ENCODE peak calls at places on chromosomes 3 and 15, in five cellular contexts. B, X, Q, H and I are unnamed samples.

GRCh38 chr3:83928391-83928790 is 1030.4 kb upstream of the CADM2 start:
- DNase-seq in H (no peak), Q (no peak), B (peak), X (no peak), I (no peak)

GRCh38 chr15:83178387-83178786 is 29.2 kb downstream of the HDGFL3 start:
- DNase-seq in X (no peak), H (no peak), Q (no peak), B (no peak), I (no peak)

GRCh38 chr3:46076606-46077005 is 49.3 kb upstream of the XCR1 start:
- DNase-seq in Q (no peak), B (peak), H (no peak), X (no peak), I (no peak)

GRCh38 chr3:115019900-115020299 is 127.2 kb downstream of the ZBTB20 start:
- DNase-seq in B (no peak), H (no peak), Q (no peak), X (no peak), I (no peak)

GRCh38 chr3:119976214-119976613 is 118.0 kb downstream of the GSK3B start:
- DNase-seq in B (no peak), Q (no peak), H (no peak), X (no peak), I (no peak)

GRCh38 chr3:185215873-185216586 is 37.8 kb downstream of the EHHADH start:
- DNase-seq in Q (no peak), B (peak), X (no peak), H (no peak), I (no peak)

GRCh38 chr3:124833710-124834332 is 53.3 kb downstream of the ITGB5 start:
- DNase-seq in H (no peak), Q (no peak), X (no peak), B (no peak), I (no peak)

GRCh38 chr3:182925944-182926337 is 54.4 kb downstream of the DCUN1D1 start:
- DNase-seq in Q (no peak), B (no peak), X (no peak), H (no peak), I (no peak)

GRCh38 chr15:76339302-76340197 is 3.0 kb downstream of the ISL2 start:
- DNase-seq in Q (no peak), X (peak), B (no peak), H (no peak), I (no peak)

GRCh38 chr3:187165144-187165543 is 25.8 kb upstream of the RPL39L start:
- DNase-seq in Q (no peak), H (no peak), B (peak), X (no peak), I (peak)

GRCh38 chr3:64031540-64032533 is 8.5 kb upstream of the PSMD6 start:
- DNase-seq in H (no peak), X (no peak), B (no peak), Q (no peak), I (no peak)

GRCh38 chr3:127012091-127012490 is 29.2 kb downstream of the PLXNA1 start:
- DNase-seq in Q (no peak), H (no peak), X (no peak), B (no peak), I (no peak)

GRCh38 chr3:32412887-32413286 is 21.2 kb downstream of the CMTM7 start:
- DNase-seq in B (no peak), X (no peak), H (no peak), Q (no peak), I (no peak)

GRCh38 chr15:57580866-57581265 is 10.8 kb upstream of the MYZAP start:
- DNase-seq in B (no peak), Q (peak), X (peak), H (no peak), I (no peak)

GRCh38 chr3:86814918-86815655 is 175.9 kb downstream of the VGLL3 start:
- DNase-seq in B (peak), X (no peak), Q (no peak), H (no peak), I (peak)

GRCh38 chr3:28824316-28824715 is 456.6 kb upstream of the RBMS3 start:
- DNase-seq in H (no peak), Q (no peak), X (no peak), B (no peak), I (no peak)

GRCh38 chr15:78988361-78988911 is 43.6 kb upstream of the CTSH start:
- DNase-seq in Q (peak), B (peak), X (no peak), H (peak), I (peak)

GRCh38 chr3:123759311-123759710 is 124.8 kb downstream of the MYLK start:
- DNase-seq in Q (no peak), B (no peak), H (peak), X (no peak), I (peak)

GRCh38 chr15:39801641-39802309 is 19.1 kb upstream of the FSIP1 start:
- DNase-seq in X (no peak), Q (peak), B (peak), H (no peak), I (no peak)

GRCh38 chr15:32799904-32800535 is 82.2 kb downstream of the GREM1 start:
- DNase-seq in H (no peak), B (no peak), Q (no peak), X (no peak), I (no peak)

GRCh38 chr3:58537412-58538301 is 667 bp upstream of the ACOX2 start:
- DNase-seq in H (no peak), B (no peak), X (no peak), Q (no peak), I (no peak)

GRCh38 chr3:58532794-58533220 is 4.2 kb downstream of the ACOX2 start:
- DNase-seq in H (no peak), B (peak), X (peak), Q (peak), I (no peak)

GRCh38 chr3:58534592-58535494 is 2.1 kb downstream of the ACOX2 start:
- DNase-seq in B (no peak), X (no peak), Q (no peak), H (no peak), I (no peak)

GRCh38 chr3:58536501-58537411 is at the start of gene ACOX2:
- DNase-seq in H (no peak), Q (peak), B (no peak), X (peak), I (no peak)

DNA sequence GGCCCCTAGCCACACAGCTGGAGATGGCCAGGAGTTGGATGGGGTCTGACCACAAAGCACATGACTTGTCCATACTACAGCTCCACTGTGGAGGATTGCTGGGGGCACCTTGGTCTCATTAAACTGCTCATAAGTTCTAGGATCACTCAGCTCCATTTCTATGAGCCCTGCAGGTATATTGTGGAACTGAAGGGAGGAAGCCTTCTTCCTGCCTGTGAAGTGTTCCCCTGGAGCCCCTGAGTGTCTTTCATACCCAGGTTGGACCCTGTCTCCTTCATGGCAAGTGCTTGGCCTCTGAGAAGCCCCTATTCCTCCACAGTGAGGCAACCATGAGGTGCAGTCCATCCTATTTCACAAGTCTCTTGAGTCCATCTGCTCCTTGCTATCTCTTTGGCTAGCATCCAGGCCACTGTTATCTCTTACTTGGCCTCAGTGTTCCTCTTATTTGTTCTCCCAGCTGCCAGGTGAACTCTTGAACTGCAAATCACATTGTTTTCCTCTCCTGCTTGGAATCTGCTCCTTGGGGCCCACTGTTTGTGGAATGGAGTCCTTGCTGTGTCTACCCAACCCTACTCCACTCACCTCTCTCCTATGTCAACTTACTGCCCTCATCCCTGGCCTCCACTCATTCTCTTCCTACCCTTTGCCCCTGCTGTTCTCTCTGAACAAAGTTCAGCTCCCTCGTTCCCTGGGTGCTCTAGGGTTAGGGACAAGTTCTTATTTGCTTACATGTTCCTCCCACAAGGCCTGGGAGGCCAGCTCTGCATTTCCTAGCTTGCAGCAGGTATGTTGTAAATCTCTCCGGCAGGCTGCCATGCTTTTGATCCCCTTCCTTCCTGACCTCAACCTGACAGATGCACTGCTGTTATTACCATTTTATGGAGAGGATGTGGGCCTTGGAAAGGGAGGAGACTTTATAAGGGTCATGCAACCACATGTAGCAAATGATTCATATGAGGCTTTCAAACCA is 1.2 kb downstream of the ACOX2 start:
- DNase-seq in H (no peak), X (peak), Q (peak), B (peak), I (no peak)
- TF ChIP-seq CTCF in H (no peak), X (no peak), Q (no peak), B (no peak), I (no peak)

GRCh38 chr3:101074518-101074917 is 81.3 kb upstream of the ABI3BP start:
- DNase-seq in X (no peak), Q (no peak), H (no peak), B (peak), I (no peak)
- H3K4me3 ChIP-seq in X (no peak), Q (no peak), H (no peak), B (no peak), I (no peak)

GRCh38 chr15:51726302-51727073 is 11.0 kb downstream of the LYSMD2 start:
- DNase-seq in H (peak), X (no peak), B (peak), Q (no peak), I (peak)
- TF ChIP-seq CTCF in H (peak), X (no peak), B (no peak), Q (no peak), I (no peak)

GRCh38 chr15:67167131-67167530 is 87.3 kb downstream of the AAGAB start:
- DNase-seq in H (no peak), Q (no peak), B (no peak), X (no peak), I (no peak)
- H3K4me3 ChIP-seq in H (no peak), Q (no peak), B (no peak), X (no peak), I (no peak)

GRCh38 chr15:77419050-77419835 is 661 bp downstream of the PEAK1 start:
- DNase-seq in Q (peak), B (peak), H (no peak), X (peak), I (no peak)
- TF ChIP-seq CTCF in Q (no peak), B (no peak), H (peak), X (no peak), I (peak)

GRCh38 chr3:52047295-52047960 is 8.9 kb downstream of the DUSP7 start:
- DNase-seq in X (no peak), Q (peak), B (peak), H (no peak), I (no peak)

GRCh38 chr3:52043750-52044149 is 12.6 kb downstream of the DUSP7 start:
- DNase-seq in B (no peak), Q (no peak), H (no peak), X (no peak), I (no peak)

GRCh38 chr3:52046914-52047239 is 9.5 kb downstream of the DUSP7 start:
- DNase-seq in H (no peak), Q (peak), B (no peak), X (no peak), I (no peak)

GRCh38 chr3:52044869-52045616 is 11.3 kb downstream of the DUSP7 start:
- DNase-seq in H (no peak), B (no peak), Q (no peak), X (no peak), I (no peak)

GRCh38 chr3:52046186-52046913 is 10.0 kb downstream of the DUSP7 start:
- DNase-seq in X (no peak), B (peak), H (peak), Q (no peak), I (peak)
- H3K4me3 ChIP-seq in X (no peak), B (peak), H (no peak), Q (no peak), I (no peak)

DNA sequence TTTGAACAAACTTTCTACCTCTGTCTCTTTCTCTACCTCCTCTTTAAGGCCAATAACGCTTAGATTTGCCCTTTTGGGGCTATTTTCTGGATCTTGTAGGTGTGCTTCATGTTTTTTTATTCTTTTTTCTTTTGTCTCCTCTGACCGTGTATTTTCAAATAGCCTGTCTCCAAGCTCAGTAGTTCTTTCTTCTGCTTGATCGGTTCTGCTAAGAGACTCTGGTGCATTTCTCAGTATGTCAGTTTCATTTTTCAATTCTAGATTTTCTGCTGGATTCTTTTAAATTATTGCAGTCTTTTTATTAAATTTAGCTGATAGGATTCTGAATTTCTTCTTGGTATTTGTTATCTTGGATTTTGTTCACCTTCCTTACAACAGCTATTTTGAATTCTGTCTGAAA is 148.7 kb downstream of the RSRC1 start:
- DNase-seq in H (no peak), Q (no peak), X (no peak), B (no peak), I (no peak)
- TF ChIP-seq CTCF in H (no peak), Q (no peak), X (no peak), B (no peak), I (no peak)

GRCh38 chr3:40584625-40585189 is 59.9 kb downstream of the ZNF621 start:
- DNase-seq in H (peak), B (peak), Q (peak), X (peak), I (peak)
- H3K4me3 ChIP-seq in H (no peak), B (no peak), Q (no peak), X (no peak), I (no peak)

GRCh38 chr3:100776736-100777135 is 67.4 kb downstream of the TFG start:
- DNase-seq in X (no peak), B (no peak), H (no peak), Q (no peak), I (no peak)
- TF ChIP-seq CTCF in X (no peak), B (peak), H (no peak), Q (no peak), I (no peak)

GRCh38 chr3:39409514-39410136 is 3.1 kb downstream of the RPSA start:
- DNase-seq in H (no peak), B (no peak), Q (no peak), X (no peak), I (no peak)

GRCh38 chr3:39407773-39408492 is 1.4 kb downstream of the RPSA start:
- DNase-seq in Q (no peak), X (no peak), H (no peak), B (no peak), I (no peak)

GRCh38 chr3:39406368-39407258 is at the start of gene RPSA:
- DNase-seq in Q (peak), H (peak), X (peak), B (peak), I (peak)

GRCh38 chr3:39407259-39407629 is 724 bp downstream of the RPSA start:
- DNase-seq in B (no peak), X (no peak), H (no peak), Q (no peak), I (no peak)

DNA sequence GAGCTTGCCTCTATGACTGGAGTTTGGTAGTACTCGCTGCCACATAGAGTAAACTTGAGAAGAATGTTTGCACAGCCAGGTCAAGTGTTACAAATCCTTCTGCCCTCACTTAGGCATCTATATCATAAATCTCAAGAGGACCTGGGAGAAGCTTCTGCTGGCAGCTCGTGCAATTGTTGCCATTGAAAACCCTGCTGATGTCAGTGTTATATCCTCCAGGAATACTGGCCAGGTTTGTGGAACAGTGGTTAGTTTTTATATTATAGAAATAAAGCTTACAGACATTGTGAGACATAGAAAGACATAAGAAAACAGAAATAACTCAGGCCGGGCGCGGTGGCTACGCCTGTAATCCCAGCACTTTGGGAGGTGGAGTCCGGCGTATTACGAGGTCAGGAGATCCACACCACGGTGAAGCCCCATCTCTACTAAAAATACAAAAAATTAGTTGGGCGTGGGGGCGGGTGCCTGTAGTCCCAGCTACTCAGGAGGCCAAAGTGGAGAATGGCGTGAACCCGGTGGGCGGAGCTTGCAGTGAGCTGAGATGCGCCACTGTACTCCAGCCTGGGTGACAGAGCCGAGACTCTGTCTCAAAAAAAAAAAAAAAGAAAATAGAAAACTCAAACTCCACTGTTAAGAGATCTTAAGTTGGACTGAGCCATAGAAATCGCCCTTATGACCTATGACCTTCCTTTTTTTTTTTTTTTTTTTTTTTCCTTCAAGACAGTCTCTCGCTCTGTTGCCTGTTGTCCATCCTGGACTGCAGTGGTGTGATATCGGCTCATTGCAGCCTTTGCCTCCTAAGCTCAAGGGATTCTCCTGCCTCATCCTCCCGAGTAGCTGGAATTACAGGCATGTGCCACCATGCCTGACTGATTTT is 2.2 kb downstream of the RPSA start:
- DNase-seq in X (no peak), H (no peak), B (no peak), Q (no peak), I (no peak)
- H3K4me3 ChIP-seq in X (no peak), H (no peak), B (peak), Q (no peak), I (peak)